ENCODE peak calls at places on chromosomes 1 and 21, in seven cellular contexts. W is stimulated activated CD8-positive, alpha-beta memory T cell treated with anti-CD3 and anti-CD28 coated beads, Interleukin-2, amount 100 ng/mL, for 1 hour; R is psoas muscle; C is stimulated activated CD4-positive, alpha-beta T cell treated with anti-CD3 and anti-CD28 coated beads, Interleukin-4, amount 100 ng/mL, for 24 hours; G is EL; K is GM23338; S is hypothalamus. N is an unnamed sample.

GRCh38 chr1:25369241-25369640 is 31.1 kb downstream of the TMEM50A start:
- DNase-seq in G (peak), W (no peak), S (no peak), R (no peak), C (no peak), K (no peak), N (no peak)

GRCh38 chr1:15749399-15750291 is 7.3 kb downstream of the TMEM82 start:
- DNase-seq in G (peak), S (no peak), C (no peak), K (peak), W (no peak), R (no peak), N (no peak)

GRCh38 chr1:207891148-207891547 is 19.8 kb downstream of the CD34 start:
- DNase-seq in K (no peak), S (no peak), R (no peak), C (no peak), W (no peak), G (no peak), N (no peak)

GRCh38 chr1:73627723-73628122 is 570.3 kb downstream of the LRRIQ3 start:
- DNase-seq in G (no peak), W (no peak), R (no peak), S (no peak), C (no peak), K (peak), N (no peak)

GRCh38 chr21:28068455-28069358 is 924.0 kb downstream of the LTN1 start:
- DNase-seq in C (no peak), W (no peak), G (no peak), R (peak), S (no peak), K (no peak), N (no peak)

GRCh38 chr1:68321084-68321685 is 88.9 kb upstream of the WLS start:
- DNase-seq in R (peak), K (peak), W (no peak), C (no peak), S (peak), G (peak), N (peak)

GRCh38 chr21:35206141-35207125 is 157.3 kb upstream of the RUNX1 start:
- DNase-seq in S (no peak), G (no peak), K (no peak), R (peak), C (no peak), W (no peak), N (peak)

GRCh38 chr1:93964777-93965200 is 55.6 kb upstream of the GCLM start:
- DNase-seq in S (no peak), C (no peak), R (no peak), W (no peak), G (peak), K (no peak), N (no peak)

GRCh38 chr1:177328251-177328650 is 157.5 kb downstream of the BRINP2 start:
- DNase-seq in S (no peak), C (no peak), G (no peak), W (no peak), K (no peak), R (no peak), N (no peak)

GRCh38 chr1:56469640-56470371 is 109.6 kb downstream of the PLPP3 start:
- DNase-seq in K (no peak), R (no peak), G (peak), W (no peak), C (no peak), S (no peak), N (no peak)

GRCh38 chr21:37079211-37079824 is 6.3 kb downstream of the TTC3 start:
- DNase-seq in W (no peak), R (no peak), C (peak), G (no peak), K (peak), S (no peak), N (no peak)

GRCh38 chr1:43527111-43527878 is 3.4 kb upstream of the PTPRF start:
- DNase-seq in G (no peak), W (no peak), K (no peak), R (peak), S (no peak), C (no peak), N (no peak)